ENCODE peak calls at places on chromosome 11, in ten cellular contexts. G is AG08395; Z is A172; V is activated CD4-positive, alpha-beta T cell treated with anti-CD3 and anti-CD28 coated beads for 48 hours; S is H4; N is activated T-helper 1 cell treated with Interleukin-2 at 50 U/mL for 16 hours; U is HS-5; A is neural crest cell; X is NB4; Q is MG63. Y is an unnamed sample.

GRCh38 chr11:82974135-82974534 is 72.6 kb downstream of the DDIAS start:
- DNase-seq in G (no peak), Z (no peak), V (no peak), S (no peak), N (no peak), U (no peak), A (no peak), X (no peak), Q (no peak), Y (no peak)

GRCh38 chr11:77411238-77411637 is 62.7 kb downstream of the PAK1 start:
- DNase-seq in G (peak), Z (peak), V (peak), S (no peak), N (no peak), U (no peak), A (peak), X (peak), Q (peak), Y (peak)

GRCh38 chr11:35810045-35810444 is 133.8 kb upstream of the LDLRAD3 start:
- DNase-seq in G (no peak), Z (no peak), V (no peak), S (no peak), N (no peak), U (no peak), A (no peak), X (no peak), Q (no peak), Y (no peak)

GRCh38 chr11:14290422-14290821 is 68.6 kb downstream of the RRAS2 start:
- DNase-seq in G (no peak), Z (no peak), V (no peak), S (no peak), N (no peak), U (no peak), A (no peak), X (no peak), Q (no peak), Y (no peak)

GRCh38 chr11:94219771-94220170 is 84.6 kb upstream of the IZUMO1R start:
- DNase-seq in G (no peak), Z (no peak), V (no peak), S (no peak), N (no peak), U (no peak), A (no peak), X (no peak), Q (no peak), Y (no peak)

GRCh38 chr11:116986521-116987105 is 111.6 kb downstream of the SIK3 start:
- DNase-seq in G (peak), Z (peak), V (peak), S (peak), N (no peak), U (peak), A (no peak), X (peak), Q (peak), Y (no peak)

GRCh38 chr11:35087648-35088047 is 51.3 kb upstream of the CD44 start:
- DNase-seq in G (no peak), Z (no peak), V (no peak), S (no peak), N (no peak), U (no peak), A (no peak), X (peak), Q (peak), Y (no peak)

GRCh38 chr11:9688716-9689511 is 25.0 kb downstream of the SWAP70 start:
- DNase-seq in G (peak), Z (peak), V (peak), S (peak), N (no peak), U (peak), A (no peak), X (peak), Q (peak), Y (peak)

GRCh38 chr11:14262271-14262846 is 96.6 kb downstream of the RRAS2 start:
- DNase-seq in G (no peak), Z (no peak), V (no peak), S (no peak), N (no peak), U (no peak), A (no peak), X (no peak), Q (no peak), Y (no peak)

GRCh38 chr11:65903068-65903481 is 2.9 kb upstream of the FOSL1 start:
- DNase-seq in G (peak), Z (peak), V (no peak), S (peak), N (no peak), U (peak), A (no peak), X (peak), Q (peak), Y (peak)

GRCh38 chr11:71447791-71448256 is 369 bp downstream of the DHCR7 start:
- DNase-seq in G (no peak), Z (no peak), V (peak), S (no peak), N (peak), U (no peak), A (peak), X (peak), Q (no peak), Y (peak)

GRCh38 chr11:42709216-42709615 is 602.6 kb upstream of the API5 start:
- DNase-seq in G (no peak), Z (no peak), V (no peak), S (no peak), N (no peak), U (no peak), A (no peak), X (no peak), Q (no peak), Y (no peak)

GRCh38 chr11:1020211-1020905 is 16.2 kb downstream of the MUC6 start:
- DNase-seq in G (no peak), Z (no peak), V (no peak), S (no peak), N (no peak), U (no peak), A (no peak), X (no peak), Q (no peak), Y (no peak)

GRCh38 chr11:4084406-4084805 is 10.2 kb upstream of the RRM1 start:
- DNase-seq in G (no peak), Z (no peak), V (no peak), S (no peak), N (no peak), U (no peak), A (no peak), X (no peak), Q (no peak), Y (no peak)

GRCh38 chr11:124868322-124869274 is 3.4 kb downstream of the ROBO3 start:
- DNase-seq in G (no peak), Z (no peak), V (no peak), S (no peak), N (no peak), U (no peak), A (no peak), X (no peak), Q (no peak), Y (no peak)